ENCODE peak calls at places on chromosomes 3 and 15, in eight cellular contexts. F is IMR-90; D is RKO; G is GM20000; V is effector CD4-positive, alpha-beta T cell; W is CD4-positive, alpha-beta T cell; H is PC-3; Z is ACHN. P is an unnamed sample.

GRCh38 chr15:61157933-61158332 is 71.2 kb downstream of the RORA start:
- DNase-seq in Z (no peak), H (no peak), G (no peak), V (no peak), W (no peak), D (no peak), F (no peak), P (no peak)

GRCh38 chr3:48656841-48657281 is 5.8 kb downstream of the CELSR3 start:
- DNase-seq in F (no peak), V (no peak), H (no peak), W (peak), G (no peak), D (no peak), Z (no peak), P (no peak)

GRCh38 chr3:50885491-50885890 is 210.8 kb downstream of the DOCK3 start:
- DNase-seq in W (no peak), D (peak), Z (no peak), F (no peak), H (peak), G (no peak), V (no peak), P (no peak)

GRCh38 chr15:101179341-101180153 is 72.3 kb downstream of the CHSY1 start:
- DNase-seq in W (no peak), G (no peak), D (no peak), H (no peak), Z (peak), V (no peak), F (peak), P (no peak)

GRCh38 chr3:142209655-142210054 is 15.7 kb downstream of the GK5 start:
- DNase-seq in D (peak), F (peak), Z (no peak), W (no peak), H (peak), G (no peak), V (no peak), P (no peak)

GRCh38 chr15:95912280-95912625 is 418.2 kb upstream of the NR2F2 start:
- DNase-seq in Z (no peak), H (peak), D (no peak), F (no peak), G (no peak), W (no peak), V (no peak), P (no peak)

GRCh38 chr3:129954509-129954908 is 20.0 kb upstream of the TRH start:
- DNase-seq in F (no peak), V (no peak), W (no peak), G (no peak), D (no peak), H (no peak), Z (no peak), P (no peak)

GRCh38 chr15:96230557-96231181 is 99.8 kb upstream of the NR2F2 start:
- DNase-seq in D (peak), H (peak), Z (no peak), G (no peak), F (peak), V (no peak), W (no peak), P (peak)

GRCh38 chr15:58934521-58934920 is 1.0 kb upstream of the SLTM start:
- DNase-seq in Z (peak), G (no peak), W (no peak), V (no peak), F (no peak), H (peak), D (peak), P (no peak)

GRCh38 chr3:17431004-17431403 is 311.4 kb downstream of the TBC1D5 start:
- DNase-seq in G (peak), H (peak), D (peak), W (no peak), V (no peak), F (peak), Z (peak), P (no peak)

GRCh38 chr3:11288786-11289637 is 16.8 kb downstream of the ATG7 start:
- DNase-seq in H (peak), Z (peak), F (peak), G (peak), W (no peak), D (peak), V (no peak), P (peak)